ENCODE peak calls at places on chromosomes 1 and 21, in nine cellular contexts. Z is lower lobe of right lung; M is upper lobe of right lung; O is cardiac muscle cell; J is uterus; K is thoracic aorta; N is CD8-positive, alpha-beta memory T cell; E is HL-60; R is AG04450. W is an unnamed sample.

GRCh38 chr1:12448746-12449177 is 169.2 kb downstream of the DHRS3 start:
- DNase-seq in J (peak; percentile 38), K (no peak), N (no peak), M (no peak), R (no peak), O (peak; percentile 83), E (no peak), Z (no peak), W (no peak)

GRCh38 chr1:52556641-52557360 is 3.9 kb upstream of the TUT4 start:
- DNase-seq in R (no peak), E (no peak), J (no peak), Z (no peak), N (no peak), K (no peak), O (no peak), M (no peak), W (no peak)

GRCh38 chr1:12472798-12473551 is 145.0 kb downstream of the DHRS3 start:
- DNase-seq in N (peak; percentile 61), Z (no peak), M (no peak), R (no peak), K (no peak), E (no peak), O (no peak), J (no peak), W (no peak)

GRCh38 chr1:175250027-175250426 is 57.5 kb upstream of the KIAA0040 start:
- DNase-seq in Z (no peak), E (no peak), M (no peak), N (no peak), O (no peak), R (no peak), J (no peak), K (no peak), W (no peak)

GRCh38 chr1:47703981-47704596 is 266.2 kb downstream of the FOXD2 start:
- DNase-seq in J (no peak), E (no peak), N (no peak), R (no peak), M (no peak), Z (no peak), K (no peak), O (no peak), W (no peak)

GRCh38 chr1:231857609-231858008 is 231.0 kb downstream of the DISC1 start:
- DNase-seq in O (no peak), N (no peak), E (no peak), Z (no peak), R (no peak), K (no peak), M (no peak), J (no peak), W (no peak)

GRCh38 chr21:37460196-37460595 is 93.6 kb downstream of the DYRK1A start:
- DNase-seq in Z (no peak), K (no peak), E (peak; percentile 8), M (no peak), J (no peak), N (no peak), O (no peak), R (no peak), W (no peak)

GRCh38 chr1:59595774-59596173 is 219.0 kb upstream of the HOOK1 start:
- DNase-seq in E (no peak), R (peak; percentile 67), O (peak; percentile 18), K (no peak), N (no peak), M (no peak), J (no peak), Z (no peak), W (peak; percentile 20)

GRCh38 chr21:38269567-38269917 is 12.8 kb downstream of the KCNJ15 start:
- DNase-seq in J (no peak), Z (no peak), O (no peak), R (no peak), M (no peak), K (no peak), N (no peak), E (no peak), W (no peak)

GRCh38 chr1:61450454-61451213 is 274.3 kb downstream of the TM2D1 start:
- DNase-seq in E (no peak), M (no peak), J (peak; percentile 44), O (peak; percentile 66), R (no peak), K (no peak), Z (no peak), N (no peak), W (no peak)

GRCh38 chr1:231231511-231231910 is 9.5 kb upstream of the GNPAT start:
- DNase-seq in M (no peak), K (no peak), R (no peak), Z (no peak), J (no peak), O (no peak), E (no peak), N (no peak), W (no peak)

GRCh38 chr21:29678616-29679015 is 261.2 kb downstream of the GRIK1 start:
- DNase-seq in N (no peak), J (no peak), M (no peak), E (no peak), Z (no peak), K (no peak), R (no peak), O (peak; percentile 6), W (no peak)

GRCh38 chr21:41511858-41512257 is 3.9 kb upstream of the TMPRSS2 start:
- DNase-seq in J (no peak), R (no peak), Z (no peak), N (no peak), E (no peak), O (no peak), M (no peak), K (no peak), W (no peak)

GRCh38 chr21:33011462-33011861 is 14.3 kb upstream of the OLIG2 start:
- DNase-seq in M (no peak), N (no peak), O (peak; percentile 27), J (no peak), R (peak; percentile 16), K (no peak), E (no peak), Z (no peak), W (peak; percentile 93)

GRCh38 chr1:111476761-111477309 is 3.1 kb downstream of the C1orf162 start:
- DNase-seq in R (no peak), E (no peak), O (no peak), Z (no peak), M (no peak), K (no peak), N (peak; percentile 73), J (no peak), W (no peak)

GRCh38 chr1:192747305-192747704 is 61.5 kb upstream of the RGS2 start:
- DNase-seq in N (no peak), E (no peak), M (no peak), J (no peak), Z (no peak), R (no peak), O (peak; percentile 58), K (no peak), W (no peak)

GRCh38 chr21:17514124-17514481 is 1.3 kb downstream of the CXADR start:
- DNase-seq in R (no peak), M (no peak), E (no peak), J (no peak), Z (no peak), K (no peak), O (no peak), N (no peak), W (no peak)

GRCh38 chr1:86370627-86371026 is 25.5 kb downstream of the ODF2L start:
- DNase-seq in R (no peak), M (no peak), J (no peak), K (no peak), E (no peak), O (peak; percentile 24), Z (no peak), N (no peak), W (no peak)

GRCh38 chr1:223500560-223501425 is 107.6 kb downstream of the CCDC185 start:
- DNase-seq in E (no peak), J (no peak), N (no peak), Z (peak; percentile 61), M (peak; percentile 70), O (peak; percentile 87), R (peak; percentile 47), K (no peak), W (peak; percentile 98)

GRCh38 chr1:150150511-150151021 is 850 bp downstream of the PLEKHO1 start:
- DNase-seq in K (no peak), E (no peak), Z (peak; percentile 61), J (peak; percentile 64), N (peak; percentile 30), O (no peak), M (peak; percentile 75), R (no peak), W (no peak)
- H3K27ac ChIP-seq in K (peak overlapping the region; percentile 92), E (peak overlapping the region; percentile 86), Z (peak overlapping the region; percentile 88), J (peak overlapping the region; percentile 99), N (peak overlapping the region; percentile 79), O (peak overlapping the region; percentile 98), M (peak overlapping the region; percentile 82), R (peak overlapping the region; percentile 85), W (no peak overlapping the region)

DNA sequence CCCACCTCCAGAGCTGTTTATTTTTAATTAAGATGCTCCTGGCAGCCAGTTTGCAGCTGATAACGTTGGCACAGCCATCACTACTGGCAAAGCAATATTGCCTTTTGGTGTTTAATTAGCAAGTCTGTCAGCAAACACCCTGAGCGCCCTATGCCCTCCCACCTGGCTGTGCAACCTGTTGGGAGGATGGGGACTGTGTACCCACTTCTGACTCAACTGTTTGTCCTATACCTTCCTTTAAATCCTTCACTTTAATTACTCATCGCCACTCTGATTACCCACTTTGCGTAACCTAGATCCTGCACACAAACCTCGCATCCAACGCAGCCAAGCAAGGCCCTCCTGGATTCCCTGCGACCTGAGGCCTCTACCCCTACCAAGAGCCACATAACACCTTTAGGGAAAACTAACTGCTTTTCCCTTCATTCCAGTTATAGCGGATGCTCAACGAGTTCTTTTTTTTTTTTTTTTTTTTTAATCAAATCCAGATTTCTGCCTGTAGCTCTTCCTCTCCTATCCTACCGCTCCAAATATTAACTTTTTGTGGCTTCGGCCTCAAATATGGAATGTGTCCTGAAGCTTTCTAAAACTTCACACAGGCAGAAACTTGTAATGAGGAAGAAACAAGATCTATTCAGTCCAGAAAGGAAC is 67.0 kb downstream of the BCAR3 start:
- DNase-seq in N (no peak), M (no peak), K (no peak), Z (no peak), O (no peak), R (no peak), E (no peak), J (no peak), W (peak; percentile 60)
- H3K27ac ChIP-seq in N (no peak overlapping the region), M (peak overlapping the region; percentile 62), K (peak overlapping the region; percentile 80), Z (no peak overlapping the region), O (no peak overlapping the region), R (no peak overlapping the region), E (no peak overlapping the region), J (peak overlapping the region; percentile 64), W (peak overlapping the region; percentile 82)

DNA sequence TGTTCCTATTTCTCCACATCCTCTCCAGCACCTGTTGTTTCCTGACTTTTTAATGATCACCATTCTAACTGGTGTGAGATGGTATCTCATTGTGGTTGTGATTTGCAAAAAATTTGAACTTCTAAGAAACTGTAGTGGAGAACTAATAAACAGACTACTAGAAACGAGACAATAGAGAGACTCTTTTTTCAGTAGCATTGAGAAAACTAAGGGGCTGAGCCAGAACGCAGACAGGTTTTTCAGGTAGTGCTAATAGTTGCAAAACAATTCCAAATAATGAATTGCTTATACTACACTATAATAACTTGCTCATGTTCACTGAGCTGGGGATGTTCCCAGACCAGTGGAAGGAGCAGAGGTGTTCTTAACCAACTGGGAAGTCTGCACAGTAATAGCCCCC is 98.8 kb upstream of the DPH5 start:
- DNase-seq in R (no peak), N (no peak), K (no peak), J (no peak), E (no peak), O (no peak), M (no peak), Z (no peak), W (no peak)
- H3K27ac ChIP-seq in R (no peak overlapping the region), N (no peak overlapping the region), K (no peak overlapping the region), J (no peak overlapping the region), E (no peak overlapping the region), O (no peak overlapping the region), M (no peak overlapping the region), Z (no peak overlapping the region), W (no peak overlapping the region)

GRCh38 chr1:237542525-237543418 is 347.9 kb downstream of the ZP4 start:
- DNase-seq in E (no peak), J (no peak), K (no peak), R (no peak), N (no peak), Z (no peak), M (no peak), O (no peak), W (no peak)
- H3K27ac ChIP-seq in E (no peak overlapping the region), J (no peak overlapping the region), K (no peak overlapping the region), R (no peak overlapping the region), N (no peak overlapping the region), Z (no peak overlapping the region), M (no peak overlapping the region), O (peak overlapping the region; percentile 76), W (no peak overlapping the region)

W was measured in epithelial cell of prostate.